ENCODE peak calls at places on chromosomes 1 and 21, in seven cellular contexts. P, L, W, S, X, R and D are unnamed samples.

GRCh38 chr1:35959304-35959703 is 28.4 kb downstream of the AGO3 start:
- DNase-seq in P (no peak), L (no peak), W (no peak), S (no peak), X (no peak), R (no peak), D (no peak)

GRCh38 chr1:224114787-224115175 is 870 bp downstream of the FBXO28 start:
- DNase-seq in P (no peak), L (no peak), W (no peak), S (no peak), X (no peak), R (peak), D (no peak)

GRCh38 chr1:245448858-245449534 is 294.2 kb downstream of the KIF26B start:
- DNase-seq in P (no peak), L (no peak), W (no peak), S (no peak), X (no peak), R (no peak), D (no peak)

GRCh38 chr1:55478742-55479141 is 263.6 kb upstream of the USP24 start:
- DNase-seq in P (no peak), L (no peak), W (peak), S (peak), X (no peak), R (no peak), D (peak)

GRCh38 chr1:82466894-82467293 is 666.2 kb downstream of the ADGRL2 start:
- DNase-seq in P (no peak), L (no peak), W (no peak), S (no peak), X (no peak), R (no peak), D (no peak)

GRCh38 chr1:1603671-1604373 is 3.9 kb upstream of the FNDC10 start:
- DNase-seq in P (no peak), L (no peak), W (no peak), S (no peak), X (no peak), R (no peak), D (no peak)

GRCh38 chr21:37784591-37785318 is 131.5 kb downstream of the KCNJ6 start:
- DNase-seq in P (no peak), L (no peak), W (no peak), S (no peak), X (no peak), R (no peak), D (no peak)

GRCh38 chr1:98119793-98120192 is 199.0 kb upstream of the DPYD start:
- DNase-seq in P (no peak), L (no peak), W (no peak), S (no peak), X (no peak), R (no peak), D (peak)

GRCh38 chr1:168112673-168113305 is 23.9 kb downstream of the GPR161 start:
- DNase-seq in P (peak), L (no peak), W (no peak), S (no peak), X (peak), R (no peak), D (no peak)

GRCh38 chr1:97050501-97050900 is 328.9 kb downstream of the PTBP2 start:
- DNase-seq in P (no peak), L (no peak), W (peak), S (no peak), X (no peak), R (peak), D (no peak)

GRCh38 chr1:245501635-245502034 is 346.9 kb downstream of the KIF26B start:
- DNase-seq in P (no peak), L (no peak), W (no peak), S (no peak), X (no peak), R (no peak), D (no peak)

GRCh38 chr1:83897516-83897915 is 101.4 kb downstream of the TTLL7 start:
- DNase-seq in P (no peak), L (no peak), W (no peak), S (no peak), X (no peak), R (no peak), D (no peak)

GRCh38 chr1:82059931-82060330 is 259.2 kb downstream of the ADGRL2 start:
- DNase-seq in P (no peak), L (no peak), W (no peak), S (no peak), X (no peak), R (no peak), D (no peak)

GRCh38 chr1:30692201-30692947 is 31.0 kb downstream of the MATN1 start:
- DNase-seq in P (no peak), L (no peak), W (no peak), S (no peak), X (no peak), R (no peak), D (no peak)
- TF ChIP-seq JUND in P (no peak), L (no peak), W (no peak), S (no peak), X (no peak), R (no peak), D (no peak)

GRCh38 chr21:27251752-27252151 is 284.9 kb upstream of the ADAMTS5 start:
- DNase-seq in P (no peak), L (no peak), W (no peak), S (no peak), X (no peak), R (no peak), D (no peak)

GRCh38 chr21:27246741-27247140 is 279.9 kb upstream of the ADAMTS5 start:
- DNase-seq in P (no peak), L (no peak), W (no peak), S (no peak), X (no peak), R (no peak), D (no peak)

GRCh38 chr21:27250386-27250785 is 283.5 kb upstream of the ADAMTS5 start:
- DNase-seq in P (no peak), L (no peak), W (no peak), S (no peak), X (no peak), R (no peak), D (no peak)

GRCh38 chr21:27244796-27245195 is 277.9 kb upstream of the ADAMTS5 start:
- DNase-seq in P (no peak), L (no peak), W (no peak), S (no peak), X (no peak), R (peak), D (no peak)

DNA sequence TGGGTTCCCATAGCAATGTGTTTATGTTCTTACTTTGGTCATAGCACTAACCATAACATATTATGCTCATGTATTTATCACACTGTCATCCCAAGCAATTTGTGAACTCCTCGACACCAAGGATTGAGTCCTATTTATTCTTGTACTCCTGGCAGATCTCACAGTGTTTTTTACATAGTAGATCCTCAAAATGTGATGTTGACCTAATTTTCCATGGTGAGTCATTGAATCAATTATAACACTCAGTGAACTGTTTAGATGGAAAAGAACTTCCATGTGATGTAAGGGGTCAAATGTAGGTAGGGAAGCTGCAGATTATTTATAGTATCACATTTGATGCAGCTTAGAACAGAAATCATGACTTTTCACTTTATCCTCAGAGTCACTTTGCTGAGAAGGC is 281.9 kb upstream of the ADAMTS5 start:
- DNase-seq in P (no peak), L (no peak), W (no peak), S (no peak), X (no peak), R (no peak), D (no peak)
- TF ChIP-seq JUND in P (no peak), L (no peak), W (no peak), S (no peak), X (no peak), R (no peak), D (no peak)

GRCh38 chr1:160550572-160551034 is 27.5 kb upstream of the SLAMF6 start:
- DNase-seq in P (peak), L (peak), W (no peak), S (no peak), X (no peak), R (no peak), D (no peak)
- TF ChIP-seq JUND in P (no peak), L (no peak), W (no peak), S (no peak), X (no peak), R (no peak), D (no peak)

DNA sequence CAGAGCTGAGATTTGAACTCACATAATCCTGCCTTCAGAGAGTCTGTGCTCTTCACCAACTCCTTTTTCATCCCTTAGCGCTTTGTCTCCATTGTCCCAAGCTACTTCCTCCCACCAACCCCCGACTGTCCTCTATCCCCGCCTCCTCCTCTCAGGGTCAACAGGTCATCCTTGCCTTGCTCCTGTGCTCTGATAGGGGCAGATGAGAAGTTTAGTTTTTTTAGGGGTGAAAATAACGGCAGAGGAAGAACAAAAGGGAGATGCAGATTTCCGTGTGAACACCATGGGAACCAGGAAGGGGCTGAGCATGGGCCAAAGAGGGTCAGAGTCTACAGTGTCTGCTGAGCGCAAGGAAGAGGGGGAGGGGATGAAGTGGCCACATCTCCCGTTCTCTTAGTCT is 31.9 kb downstream of the GLUL start:
- DNase-seq in P (peak), L (no peak), W (no peak), S (no peak), X (no peak), R (no peak), D (no peak)
- TF ChIP-seq JUND in P (no peak), L (no peak), W (no peak), S (no peak), X (no peak), R (no peak), D (no peak)

DNA sequence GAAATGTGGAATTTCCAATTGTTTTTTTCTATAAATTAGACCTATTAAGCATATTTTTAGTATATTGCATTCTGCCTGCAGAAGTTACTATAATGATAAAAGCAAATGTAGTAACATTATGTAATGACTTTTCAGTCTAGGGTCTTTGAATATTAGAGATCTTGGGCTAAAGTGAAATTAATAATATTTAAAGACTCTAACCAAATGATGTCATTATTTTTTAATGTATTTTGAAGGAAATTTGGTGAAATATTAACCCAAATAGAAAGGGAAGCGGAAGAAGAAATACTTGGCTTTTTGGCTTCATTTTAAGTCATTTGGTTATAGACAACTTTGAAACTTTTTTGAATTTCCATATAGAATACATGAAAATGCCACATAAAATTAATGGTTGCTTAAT is 26.8 kb downstream of the RAB4A start:
- DNase-seq in P (no peak), L (no peak), W (no peak), S (no peak), X (no peak), R (no peak), D (no peak)
- TF ChIP-seq JUND in P (no peak), L (no peak), W (no peak), S (no peak), X (no peak), R (no peak), D (no peak)